ENCODE peak calls at places on chromosomes 5 and 9, in six cellular contexts. P, G, C, W, I and Q are unnamed samples.

GRCh38 chr9:110257097-110257955 is 1.0 kb upstream of the TXN start:
- DNase-seq in P (no peak), G (peak), C (no peak), W (peak), I (no peak), Q (no peak)

GRCh38 chr5:127848098-127848497 is 144.9 kb downstream of the CCDC192 start:
- DNase-seq in P (no peak), G (no peak), C (no peak), W (no peak), I (no peak), Q (no peak)

GRCh38 chr9:34098307-34098706 is 28.2 kb downstream of the DCAF12 start:
- DNase-seq in P (no peak), G (no peak), C (no peak), W (no peak), I (no peak), Q (no peak)

GRCh38 chr5:3031733-3032378 is 280.4 kb upstream of the IRX2 start:
- DNase-seq in P (no peak), G (no peak), C (no peak), W (no peak), I (no peak), Q (no peak)

GRCh38 chr5:54311178-54311811 is 922 bp upstream of the ARL15 start:
- DNase-seq in P (peak), G (no peak), C (no peak), W (no peak), I (no peak), Q (no peak)

GRCh38 chr5:41270423-41271251 is 57.3 kb upstream of the C6 start:
- DNase-seq in P (peak), G (peak), C (no peak), W (no peak), I (peak), Q (no peak)

GRCh38 chr9:112970939-112971338 is 41.1 kb downstream of the ZNF883 start:
- DNase-seq in P (no peak), G (no peak), C (no peak), W (no peak), I (no peak), Q (no peak)

GRCh38 chr9:134993416-134993815 is 75.7 kb upstream of the FCN1 start:
- DNase-seq in P (no peak), G (no peak), C (no peak), W (no peak), I (no peak), Q (no peak)

GRCh38 chr9:110340306-110340705 is 2.6 kb upstream of the TXNDC8 start:
- DNase-seq in P (no peak), G (no peak), C (no peak), W (no peak), I (no peak), Q (no peak)